ENCODE peak calls at places on chromosomes 12 and 14, in eight cellular contexts. H is ascending aorta; O is CD4-positive, alpha-beta memory T cell; D is lower lobe of right lung; X is psoas muscle; V is body of pancreas; M is iPS DF 6.9; S is hepatocyte. F is an unnamed sample.

GRCh38 chr14:68466491-68466977 is 326.3 kb downstream of the ZFP36L1 start:
- DNase-seq in H (no peak), O (no peak), D (no peak), X (no peak), V (no peak), M (no peak), S (peak; percentile 57), F (no peak)

GRCh38 chr12:1846421-1847405 is 26.3 kb downstream of the LRTM2 start:
- DNase-seq in H (no peak), O (no peak), D (no peak), X (no peak), V (no peak), M (no peak), S (no peak), F (no peak)

GRCh38 chr14:36935976-36936678 is 236.3 kb downstream of the SLC25A21 start:
- DNase-seq in H (no peak), O (no peak), D (no peak), X (no peak), V (no peak), M (no peak), S (no peak), F (no peak)

GRCh38 chr12:100345020-100345767 is 11.7 kb upstream of the SLC17A8 start:
- DNase-seq in H (no peak), O (no peak), D (no peak), X (no peak), V (no peak), M (no peak), S (no peak), F (no peak)

GRCh38 chr12:13962699-13963098 is 18.7 kb downstream of the GRIN2B start:
- DNase-seq in H (no peak), O (no peak), D (no peak), X (no peak), V (no peak), M (no peak), S (no peak), F (no peak)

GRCh38 chr12:27652174-27652763 is 44.0 kb upstream of the REP15 start:
- DNase-seq in H (no peak), O (peak; percentile 18), D (no peak), X (no peak), V (peak; percentile 68), M (peak; percentile 75), S (peak; percentile 91), F (no peak)

GRCh38 chr12:109685574-109686447 is 27.8 kb upstream of the FAM222A start:
- DNase-seq in H (no peak), O (no peak), D (no peak), X (no peak), V (peak; percentile 48), M (no peak), S (no peak), F (no peak)

GRCh38 chr12:72036393-72036792 is 97.7 kb downstream of the TPH2 start:
- DNase-seq in H (no peak), O (no peak), D (no peak), X (no peak), V (no peak), M (no peak), S (no peak), F (no peak)

GRCh38 chr14:94362614-94363133 is 25.7 kb downstream of the SERPINA1 start:
- DNase-seq in H (no peak), O (no peak), D (no peak), X (no peak), V (no peak), M (no peak), S (no peak), F (no peak)

GRCh38 chr12:39990122-39991101 is 115.5 kb downstream of the SLC2A13 start:
- DNase-seq in H (no peak), O (peak; percentile 33), D (peak; percentile 56), X (peak; percentile 55), V (peak; percentile 59), M (no peak), S (peak; percentile 73), F (peak; percentile 28)

GRCh38 chr12:53378705-53379388 is 1.1 kb upstream of the SP1 start:
- DNase-seq in H (no peak), O (no peak), D (peak; percentile 6), X (no peak), V (no peak), M (no peak), S (peak; percentile 44), F (no peak)

GRCh38 chr14:95290769-95291440 is 28.8 kb downstream of the CLMN start:
- DNase-seq in H (no peak), O (no peak), D (peak; percentile 61), X (peak; percentile 81), V (peak; percentile 93), M (no peak), S (peak; percentile 42), F (no peak)

GRCh38 chr14:54194501-54194900 is 202.3 kb upstream of the CDKN3 start:
- DNase-seq in H (no peak), O (no peak), D (no peak), X (no peak), V (no peak), M (no peak), S (no peak), F (no peak)

GRCh38 chr12:11879306-11879705 is 191.4 kb upstream of the BCL2L14 start:
- DNase-seq in H (no peak), O (no peak), D (no peak), X (no peak), V (no peak), M (no peak), S (no peak), F (no peak)

GRCh38 chr12:2795291-2796186 is 769 bp downstream of the FKBP4 start:
- DNase-seq in H (peak; percentile 60), O (peak; percentile 73), D (peak; percentile 82), X (peak; percentile 93), V (peak; percentile 78), M (no peak), S (peak; percentile 89), F (peak; percentile 68)

GRCh38 chr12:2198088-2198501 is 145.3 kb downstream of the CACNA1C start:
- DNase-seq in H (no peak), O (no peak), D (no peak), X (no peak), V (no peak), M (peak; percentile 52), S (peak; percentile 69), F (no peak)

GRCh38 chr12:28536088-28536487 is 345.8 kb downstream of the CCDC91 start:
- DNase-seq in H (no peak), O (no peak), D (no peak), X (no peak), V (no peak), M (no peak), S (no peak), F (no peak)

GRCh38 chr12:92144045-92144630 is 1.5 kb downstream of the BTG1 start:
- DNase-seq in H (peak; percentile 49), O (peak; percentile 82), D (peak; percentile 63), X (peak; percentile 64), V (peak; percentile 75), M (peak; percentile 55), S (peak; percentile 86), F (peak; percentile 81)

GRCh38 chr12:109199324-109199723 is 82.9 kb downstream of the ACACB start:
- DNase-seq in H (no peak), O (no peak), D (no peak), X (peak; percentile 42), V (no peak), M (no peak), S (no peak), F (no peak)

GRCh38 chr12:72282721-72283120 is 10.6 kb downstream of the TRHDE start:
- DNase-seq in H (no peak), O (no peak), D (no peak), X (no peak), V (no peak), M (no peak), S (peak; percentile 30), F (no peak)

DNA sequence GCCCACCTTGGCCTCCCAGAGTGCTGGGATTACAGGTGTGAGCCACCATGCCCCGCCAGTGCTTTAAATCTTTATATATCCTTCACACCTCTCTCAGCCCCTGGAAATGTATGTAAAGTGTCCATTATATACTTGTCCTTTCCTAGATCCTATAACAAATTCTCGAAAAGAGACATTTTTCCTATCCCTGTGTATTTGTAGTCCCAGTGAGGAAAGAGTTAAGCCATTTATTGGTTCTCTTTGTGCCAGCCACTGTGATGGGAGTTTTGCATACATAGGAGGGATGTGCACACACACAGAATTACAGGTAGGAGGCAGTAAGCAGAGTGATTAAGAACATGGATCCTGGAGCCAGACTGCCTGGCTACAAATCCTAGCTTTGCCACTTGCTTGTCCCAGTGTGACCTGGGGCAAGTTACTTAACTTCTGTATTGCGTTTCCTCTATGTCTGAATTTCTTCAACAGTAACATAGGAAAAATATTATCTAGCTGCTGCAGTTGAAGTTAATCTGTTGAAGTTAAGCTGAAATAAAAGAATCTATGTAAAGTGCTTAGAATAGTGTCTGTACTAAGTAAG is 2.1 kb upstream of the RABGGTA start:
- DNase-seq in H (no peak), O (no peak), D (no peak), X (peak; percentile 13), V (no peak), M (no peak), S (no peak), F (no peak)
- H3K27ac ChIP-seq in H (no peak overlapping the region), O (peak overlapping the region; percentile 58), D (peak overlapping the region; percentile 98), X (no peak overlapping the region), V (peak overlapping the region; percentile 71), M (no peak overlapping the region), S (no peak overlapping the region), F (no peak overlapping the region)

GRCh38 chr12:38253778-38254177 is 62.8 kb upstream of the ALG10B start:
- DNase-seq in H (no peak), O (no peak), D (no peak), X (no peak), V (no peak), M (no peak), S (no peak), F (no peak)

GRCh38 chr12:38258411-38258810 is 58.2 kb upstream of the ALG10B start:
- DNase-seq in H (no peak), O (no peak), D (no peak), X (no peak), V (no peak), M (no peak), S (no peak), F (no peak)
- H3K9me3 ChIP-seq in H (no peaks in the 10 kb centered on the region), O (no peaks in the 10 kb centered on the region), D (no peaks in the 10 kb centered on the region), X (no peaks in the 10 kb centered on the region), V (no peaks in the 10 kb centered on the region), M (peaks cover 7% of the 10 kb centered on the region), S (no peaks in the 10 kb centered on the region), F (no peaks in the 10 kb centered on the region)

DNA sequence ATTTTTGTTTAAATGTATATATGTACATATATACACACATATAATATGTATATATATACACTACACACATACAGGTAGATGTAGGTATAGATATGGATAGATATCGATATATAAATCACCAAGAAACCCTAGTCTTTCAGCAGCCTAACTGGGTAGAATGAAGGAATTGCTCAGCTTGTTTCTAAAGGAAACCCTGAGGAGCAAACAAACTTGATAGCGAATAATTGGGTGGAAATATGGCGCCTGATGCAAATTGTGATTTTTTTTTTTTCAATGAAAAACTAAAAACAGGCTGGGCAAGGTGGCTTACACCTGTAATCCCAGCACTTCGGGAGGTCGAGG is 254 bp upstream of the CCDC177 start:
- DNase-seq in H (no peak), O (no peak), D (no peak), X (no peak), V (no peak), M (no peak), S (no peak), F (no peak)
- H3K4me3 ChIP-seq in H (peak overlapping the region; percentile 40), O (no peak overlapping the region), D (peak overlapping the region; percentile 35), X (peak overlapping the region; percentile 66), V (no peak overlapping the region), M (no peak overlapping the region), S (no peak overlapping the region), F (no peak overlapping the region)

GRCh38 chr12:6223545-6223944 is 23.3 kb downstream of the CD9 start:
- DNase-seq in H (no peak), O (no peak), D (no peak), X (no peak), V (no peak), M (no peak), S (no peak), F (no peak)
- H3K27ac ChIP-seq in H (peak overlapping the region; percentile 93), O (no peak overlapping the region), D (peak overlapping the region; percentile 60), X (peak overlapping the region; percentile 84), V (no peak overlapping the region), M (no peak overlapping the region), S (no peak overlapping the region), F (no peak overlapping the region)

F was measured in CD8-positive, alpha-beta memory T cell.